ENCODE peak calls at places on chromosomes 2 and 18, in nine cellular contexts. One of them, this sample, is unnamed.

GRCh38 chr18:59718108-59719057 is 21.2 kb upstream of the CCBE1 start:
- DNase-seq in HCT116: no peak
- DNase-seq in GM23248: peak
- DNase-seq in neural progenitor cell: no peak
- DNase-seq in PC-3: peak
- DNase-seq in GM23338: no peak
- DNase-seq in SK-N-SH: peak
- DNase-seq in hepatocyte: no peak
- DNase-seq in MM.1S: no peak
- DNase-seq in this sample: no peak

GRCh38 chr2:101140978-101141655 is 10.1 kb downstream of the TBC1D8 start:
- DNase-seq in HCT116: no peak
- DNase-seq in GM23248: no peak
- DNase-seq in neural progenitor cell: no peak
- DNase-seq in PC-3: peak
- DNase-seq in GM23338: no peak
- DNase-seq in SK-N-SH: no peak
- DNase-seq in hepatocyte: no peak
- DNase-seq in MM.1S: no peak
- DNase-seq in this sample: no peak

GRCh38 chr2:20641123-20641985 is 9.5 kb downstream of the HS1BP3 start:
- DNase-seq in HCT116: no peak
- DNase-seq in GM23248: peak
- DNase-seq in neural progenitor cell: no peak
- DNase-seq in PC-3: peak
- DNase-seq in GM23338: no peak
- DNase-seq in SK-N-SH: no peak
- DNase-seq in hepatocyte: no peak
- DNase-seq in MM.1S: no peak
- DNase-seq in this sample: no peak

GRCh38 chr2:9532421-9532820 is 23.2 kb downstream of the ADAM17 start:
- DNase-seq in HCT116: no peak
- DNase-seq in GM23248: no peak
- DNase-seq in neural progenitor cell: no peak
- DNase-seq in PC-3: no peak
- DNase-seq in GM23338: no peak
- DNase-seq in SK-N-SH: no peak
- DNase-seq in hepatocyte: no peak
- DNase-seq in MM.1S: no peak
- DNase-seq in this sample: no peak

GRCh38 chr2:95240091-95240490 is 32.8 kb downstream of the ZNF892 start:
- DNase-seq in HCT116: no peak
- DNase-seq in GM23248: no peak
- DNase-seq in neural progenitor cell: no peak
- DNase-seq in PC-3: peak
- DNase-seq in GM23338: no peak
- DNase-seq in SK-N-SH: no peak
- DNase-seq in hepatocyte: no peak
- DNase-seq in MM.1S: no peak
- DNase-seq in this sample: no peak

GRCh38 chr2:17830053-17831034 is 14.1 kb downstream of the MSGN1 start:
- DNase-seq in HCT116: peak
- DNase-seq in GM23248: peak
- DNase-seq in neural progenitor cell: peak
- DNase-seq in PC-3: peak
- DNase-seq in GM23338: peak
- DNase-seq in SK-N-SH: peak
- DNase-seq in hepatocyte: peak
- DNase-seq in MM.1S: peak
- DNase-seq in this sample: peak

GRCh38 chr18:3898866-3899613 is 449.1 kb downstream of the TGIF1 start:
- DNase-seq in HCT116: no peak
- DNase-seq in GM23248: no peak
- DNase-seq in neural progenitor cell: no peak
- DNase-seq in PC-3: no peak
- DNase-seq in GM23338: no peak
- DNase-seq in SK-N-SH: no peak
- DNase-seq in hepatocyte: no peak
- DNase-seq in MM.1S: no peak
- DNase-seq in this sample: no peak

GRCh38 chr2:26302846-26303245 is 43.1 kb upstream of the SELENOI start:
- DNase-seq in HCT116: no peak
- DNase-seq in GM23248: peak
- DNase-seq in neural progenitor cell: no peak
- DNase-seq in PC-3: peak
- DNase-seq in GM23338: no peak
- DNase-seq in SK-N-SH: no peak
- DNase-seq in hepatocyte: no peak
- DNase-seq in MM.1S: no peak
- DNase-seq in this sample: no peak

GRCh38 chr2:383173-383572 is 95.3 kb upstream of the ALKAL2 start:
- DNase-seq in HCT116: no peak
- DNase-seq in GM23248: no peak
- DNase-seq in neural progenitor cell: peak
- DNase-seq in PC-3: no peak
- DNase-seq in GM23338: peak
- DNase-seq in SK-N-SH: peak
- DNase-seq in hepatocyte: no peak
- DNase-seq in MM.1S: no peak
- DNase-seq in this sample: no peak

GRCh38 chr2:106192752-106193490 is 1.2 kb downstream of the UXS1 start:
- DNase-seq in HCT116: peak
- DNase-seq in GM23248: peak
- DNase-seq in neural progenitor cell: peak
- DNase-seq in PC-3: peak
- DNase-seq in GM23338: peak
- DNase-seq in SK-N-SH: peak
- DNase-seq in hepatocyte: peak
- DNase-seq in MM.1S: peak
- DNase-seq in this sample: peak

GRCh38 chr2:29113891-29114321 is 1.3 kb upstream of the CLIP4 start:
- DNase-seq in HCT116: peak
- DNase-seq in GM23248: peak
- DNase-seq in neural progenitor cell: no peak
- DNase-seq in PC-3: peak
- DNase-seq in GM23338: no peak
- DNase-seq in SK-N-SH: peak
- DNase-seq in hepatocyte: peak
- DNase-seq in MM.1S: peak
- DNase-seq in this sample: no peak

GRCh38 chr18:31302991-31303390 is 15.0 kb upstream of the DSG1 start:
- DNase-seq in HCT116: peak
- DNase-seq in GM23248: no peak
- DNase-seq in neural progenitor cell: no peak
- DNase-seq in PC-3: peak
- DNase-seq in GM23338: no peak
- DNase-seq in SK-N-SH: no peak
- DNase-seq in hepatocyte: peak
- DNase-seq in MM.1S: no peak
- DNase-seq in this sample: no peak

GRCh38 chr2:227597993-227598392 is 700 bp upstream of the SCYGR2 start:
- DNase-seq in HCT116: peak
- DNase-seq in GM23248: no peak
- DNase-seq in neural progenitor cell: no peak
- DNase-seq in PC-3: peak
- DNase-seq in GM23338: peak
- DNase-seq in SK-N-SH: no peak
- DNase-seq in hepatocyte: no peak
- DNase-seq in MM.1S: no peak
- DNase-seq in this sample: no peak

GRCh38 chr2:20897874-20898453 is 75.1 kb upstream of the LDAH start:
- DNase-seq in HCT116: no peak
- DNase-seq in GM23248: no peak
- DNase-seq in neural progenitor cell: no peak
- DNase-seq in PC-3: no peak
- DNase-seq in GM23338: no peak
- DNase-seq in SK-N-SH: no peak
- DNase-seq in hepatocyte: no peak
- DNase-seq in MM.1S: no peak
- DNase-seq in this sample: no peak

GRCh38 chr2:231099918-231100317 is 24.9 kb downstream of the HTR2B start:
- DNase-seq in HCT116: no peak
- DNase-seq in GM23248: no peak
- DNase-seq in neural progenitor cell: peak
- DNase-seq in PC-3: no peak
- DNase-seq in GM23338: peak
- DNase-seq in SK-N-SH: no peak
- DNase-seq in hepatocyte: no peak
- DNase-seq in MM.1S: no peak
- DNase-seq in this sample: peak

GRCh38 chr2:46913471-46914381 is 1.9 kb downstream of the MCFD2 start:
- DNase-seq in HCT116: peak
- DNase-seq in GM23248: peak
- DNase-seq in neural progenitor cell: peak
- DNase-seq in PC-3: peak
- DNase-seq in GM23338: peak
- DNase-seq in SK-N-SH: peak
- DNase-seq in hepatocyte: peak
- DNase-seq in MM.1S: no peak
- DNase-seq in this sample: no peak

GRCh38 chr18:58605027-58606020 is 23.6 kb downstream of the ALPK2 start:
- DNase-seq in HCT116: peak
- DNase-seq in GM23248: peak
- DNase-seq in neural progenitor cell: no peak
- DNase-seq in PC-3: peak
- DNase-seq in GM23338: no peak
- DNase-seq in SK-N-SH: no peak
- DNase-seq in hepatocyte: no peak
- DNase-seq in MM.1S: no peak
- DNase-seq in this sample: no peak

GRCh38 chr2:55155206-55155605 is 76.9 kb downstream of the CLHC1 start:
- DNase-seq in HCT116: no peak
- DNase-seq in GM23248: no peak
- DNase-seq in neural progenitor cell: no peak
- DNase-seq in PC-3: no peak
- DNase-seq in GM23338: no peak
- DNase-seq in SK-N-SH: no peak
- DNase-seq in hepatocyte: no peak
- DNase-seq in MM.1S: no peak
- DNase-seq in this sample: no peak

DNA sequence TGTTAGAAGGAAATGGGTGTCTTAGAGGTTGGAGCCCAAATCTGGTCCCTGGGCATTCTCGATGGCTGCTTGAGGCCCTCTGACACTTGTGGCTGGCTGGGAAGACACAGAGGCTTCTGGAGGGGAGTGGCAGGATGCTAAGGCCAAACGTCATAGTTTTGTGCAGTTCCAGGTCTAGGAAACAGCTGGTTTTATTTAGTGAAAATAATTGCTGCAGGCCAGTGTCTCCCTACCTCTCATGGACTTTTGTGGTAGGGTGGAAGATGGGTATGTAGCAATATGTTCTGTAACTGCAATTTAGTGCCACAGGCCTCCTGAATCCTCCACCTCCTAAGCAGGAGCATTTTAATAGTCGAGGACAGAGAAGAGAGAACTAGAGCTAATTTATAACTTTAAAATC is 32.2 kb upstream of the SPRED2 start:
- DNase-seq in HCT116: no peak
- DNase-seq in GM23248: peak
- DNase-seq in neural progenitor cell: no peak
- DNase-seq in PC-3: no peak
- DNase-seq in GM23338: no peak
- DNase-seq in SK-N-SH: peak
- DNase-seq in hepatocyte: no peak
- DNase-seq in MM.1S: no peak
- DNase-seq in this sample: no peak
- TF ChIP-seq EZH2phosphoT487 in HCT116: no peak
- TF ChIP-seq EZH2phosphoT487 in GM23248: no peak
- TF ChIP-seq EZH2phosphoT487 in neural progenitor cell: no peak
- TF ChIP-seq EZH2phosphoT487 in PC-3: no peak
- TF ChIP-seq EZH2phosphoT487 in GM23338: no peak
- TF ChIP-seq EZH2phosphoT487 in SK-N-SH: no peak
- TF ChIP-seq EZH2phosphoT487 in hepatocyte: no peak
- TF ChIP-seq EZH2phosphoT487 in MM.1S: no peak
- TF ChIP-seq EZH2phosphoT487 in this sample: no peak

GRCh38 chr18:60893331-60894114 is 439.7 kb upstream of the CDH20 start:
- DNase-seq in HCT116: no peak
- DNase-seq in GM23248: no peak
- DNase-seq in neural progenitor cell: no peak
- DNase-seq in PC-3: no peak
- DNase-seq in GM23338: no peak
- DNase-seq in SK-N-SH: no peak
- DNase-seq in hepatocyte: no peak
- DNase-seq in MM.1S: no peak
- DNase-seq in this sample: no peak
- H3K4me2 ChIP-seq in HCT116: peak
- H3K4me2 ChIP-seq in GM23248: no peak
- H3K4me2 ChIP-seq in neural progenitor cell: no peak
- H3K4me2 ChIP-seq in PC-3: no peak
- H3K4me2 ChIP-seq in GM23338: no peak
- H3K4me2 ChIP-seq in SK-N-SH: no peak
- H3K4me2 ChIP-seq in hepatocyte: no peak
- H3K4me2 ChIP-seq in MM.1S: no peak
- H3K4me2 ChIP-seq in this sample: no peak

GRCh38 chr2:202278036-202278760 is 12.6 kb downstream of the NOP58 start:
- DNase-seq in HCT116: no peak
- DNase-seq in GM23248: peak
- DNase-seq in neural progenitor cell: no peak
- DNase-seq in PC-3: peak
- DNase-seq in GM23338: no peak
- DNase-seq in SK-N-SH: no peak
- DNase-seq in hepatocyte: no peak
- DNase-seq in MM.1S: no peak
- DNase-seq in this sample: no peak
- TF ChIP-seq EZH2phosphoT487 in HCT116: no peak
- TF ChIP-seq EZH2phosphoT487 in GM23248: no peak
- TF ChIP-seq EZH2phosphoT487 in neural progenitor cell: no peak
- TF ChIP-seq EZH2phosphoT487 in PC-3: no peak
- TF ChIP-seq EZH2phosphoT487 in GM23338: no peak
- TF ChIP-seq EZH2phosphoT487 in SK-N-SH: no peak
- TF ChIP-seq EZH2phosphoT487 in hepatocyte: no peak
- TF ChIP-seq EZH2phosphoT487 in MM.1S: no peak
- TF ChIP-seq EZH2phosphoT487 in this sample: no peak

DNA sequence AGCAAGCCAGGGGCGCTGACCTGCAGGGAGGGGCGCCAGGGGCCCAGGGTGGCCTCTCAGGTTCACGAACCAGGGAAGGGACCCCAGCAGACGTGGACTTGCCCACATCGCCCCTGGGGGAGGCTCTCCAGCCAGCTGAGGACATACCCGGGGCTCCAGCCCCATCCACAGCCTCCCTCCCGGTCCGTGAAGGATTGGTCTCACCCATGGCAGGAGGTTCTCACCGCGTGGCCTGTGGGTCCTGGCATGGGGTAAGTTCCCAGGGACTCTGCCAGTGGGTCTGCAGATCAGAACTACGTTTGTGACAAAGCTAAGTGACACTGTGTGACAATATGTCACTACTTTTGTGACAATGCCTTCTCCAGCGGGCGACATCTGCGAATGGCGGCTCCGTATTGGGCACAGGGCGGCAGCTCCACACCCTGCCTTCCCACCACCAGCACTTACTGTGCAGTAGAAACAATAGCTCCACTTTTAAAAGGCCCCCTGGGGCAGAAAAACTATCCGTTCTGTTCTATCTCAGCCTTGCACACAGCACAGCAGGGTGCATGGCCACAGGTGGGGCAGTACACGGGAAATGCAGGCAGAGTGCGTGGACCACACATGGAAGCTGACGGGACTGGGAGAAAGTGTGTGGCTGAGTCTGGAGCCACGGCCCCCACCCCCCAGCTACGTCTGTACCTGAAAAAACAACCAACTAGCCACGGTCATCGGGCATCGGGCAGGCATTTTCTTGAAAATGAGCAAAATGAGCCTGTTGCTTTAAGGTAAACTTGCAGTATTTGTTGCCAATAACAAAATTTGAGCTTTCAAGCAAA is 65.2 kb upstream of the CTDP1 start:
- DNase-seq in HCT116: no peak
- DNase-seq in GM23248: no peak
- DNase-seq in neural progenitor cell: no peak
- DNase-seq in PC-3: no peak
- DNase-seq in GM23338: no peak
- DNase-seq in SK-N-SH: no peak
- DNase-seq in hepatocyte: no peak
- DNase-seq in MM.1S: no peak
- DNase-seq in this sample: no peak
- H3K4me2 ChIP-seq in HCT116: no peak
- H3K4me2 ChIP-seq in GM23248: no peak
- H3K4me2 ChIP-seq in neural progenitor cell: no peak
- H3K4me2 ChIP-seq in PC-3: no peak
- H3K4me2 ChIP-seq in GM23338: no peak
- H3K4me2 ChIP-seq in SK-N-SH: no peak
- H3K4me2 ChIP-seq in hepatocyte: no peak
- H3K4me2 ChIP-seq in MM.1S: no peak
- H3K4me2 ChIP-seq in this sample: no peak

This sample was measured in OCI-LY7.